ENCODE peak calls at places on chromosomes 11 and 22, in ten cellular contexts. N is stimulated activated CD4-positive, alpha-beta T cell treated with anti-CD3 and anti-CD28 coated beads, TNF-alpha, amount 100 ng/mL, for 24 hours; X is NCI-H2171 treated with DMSO at 0.1 percent for 48 hours; O is brain pericyte; E is neural crest cell; Z is spleen; M is skeletal muscle cell; A is NCI-H446; J is 8988T; D is MM.1S. G is an unnamed sample.
A peak's percentile ranks its signal among the peaks of the same experiment; 100 is the strongest.

GRCh38 chr11:133978816-133979215 is 22.0 kb upstream of the IGSF9B start:
- DNase-seq in N (no peak), J (no peak), O (no peak), M (no peak), D (no peak), Z (no peak), X (no peak), A (peak; percentile 18), E (no peak), G (no peak)

GRCh38 chr11:114738954-114739353 is 60.6 kb downstream of the NXPE2 start:
- DNase-seq in Z (no peak), D (peak; percentile 78), O (no peak), E (peak; percentile 18), M (no peak), X (peak; percentile 63), N (peak; percentile 4), J (no peak), A (peak; percentile 72), G (no peak)

GRCh38 chr11:96738311-96738710 is 348.5 kb downstream of the JRKL start:
- DNase-seq in D (no peak), O (no peak), E (no peak), X (no peak), M (no peak), N (no peak), Z (no peak), J (no peak), A (no peak), G (no peak)

GRCh38 chr11:19817870-19818269 is 105.2 kb downstream of the NAV2 start:
- DNase-seq in A (no peak), J (no peak), Z (no peak), X (peak; percentile 39), N (no peak), O (no peak), D (no peak), M (no peak), E (no peak), G (no peak)

GRCh38 chr22:28047740-28048139 is 128.7 kb upstream of the PITPNB start:
- DNase-seq in M (no peak), Z (no peak), X (no peak), J (no peak), O (no peak), D (no peak), A (no peak), E (no peak), N (no peak), G (no peak)

GRCh38 chr11:5626191-5626590 is 1.4 kb downstream of the TRIM34 start:
- DNase-seq in X (no peak), Z (no peak), N (no peak), E (no peak), D (no peak), O (no peak), A (no peak), M (no peak), J (no peak), G (no peak)

GRCh38 chr22:37043214-37043827 is 8.2 kb upstream of the KCTD17 start:
- DNase-seq in J (no peak), A (no peak), D (no peak), N (no peak), X (no peak), E (no peak), O (no peak), Z (peak; percentile 32), M (no peak), G (no peak)

GRCh38 chr11:119496997-119497396 is 74.0 kb upstream of the THY1 start:
- DNase-seq in N (no peak), X (no peak), O (no peak), M (no peak), Z (no peak), A (no peak), D (no peak), J (no peak), E (no peak), G (no peak)

GRCh38 chr11:72812968-72813739 is 1.1 kb upstream of the ATG16L2 start:
- DNase-seq in N (peak; percentile 38), O (no peak), D (peak; percentile 84), A (peak; percentile 72), J (peak; percentile 86), E (peak; percentile 44), M (no peak), Z (peak; percentile 85), X (peak; percentile 53), G (no peak)

GRCh38 chr11:75982309-75982708 is 167.3 kb downstream of the UVRAG start:
- DNase-seq in D (no peak), M (no peak), A (no peak), N (no peak), O (no peak), Z (no peak), J (no peak), X (no peak), E (no peak), G (no peak)

GRCh38 chr11:70087446-70088167 is 9.5 kb downstream of the ANO1 start:
- DNase-seq in O (no peak), Z (no peak), N (no peak), D (no peak), M (no peak), E (no peak), X (no peak), J (peak; percentile 59), A (no peak), G (no peak)

GRCh38 chr11:69915501-69916250 is 96.5 kb upstream of the FGF3 start:
- DNase-seq in X (peak; percentile 49), Z (peak; percentile 79), M (no peak), N (no peak), J (peak; percentile 79), O (no peak), D (peak; percentile 43), A (peak; percentile 60), E (peak; percentile 95), G (no peak)

GRCh38 chr11:117819096-117820040 is 5.2 kb downstream of the FXYD2 start:
- DNase-seq in A (peak; percentile 90), M (no peak), J (peak; percentile 88), E (peak; percentile 84), X (peak; percentile 59), Z (no peak), D (peak; percentile 39), O (no peak), N (no peak), G (no peak)

GRCh38 chr22:29580200-29580810 is 608 bp downstream of the NIPSNAP1 start:
- DNase-seq in E (no peak), D (no peak), M (no peak), Z (peak; percentile 74), O (no peak), J (no peak), A (peak; percentile 12), N (no peak), X (no peak), G (no peak)

GRCh38 chr11:86500500-86501170 is 125.9 kb downstream of the CCDC81 start:
- DNase-seq in X (no peak), M (no peak), Z (no peak), E (no peak), A (no peak), J (no peak), D (no peak), O (no peak), N (no peak), G (no peak)

GRCh38 chr11:75288846-75289760 is 48.5 kb downstream of the TPBGL start:
- DNase-seq in N (no peak), X (no peak), M (no peak), Z (no peak), J (no peak), O (no peak), A (no peak), E (no peak), D (no peak), G (peak; percentile 41)

GRCh38 chr11:33403344-33403743 is 146.2 kb downstream of the HIPK3 start:
- DNase-seq in Z (no peak), N (no peak), E (no peak), O (no peak), M (no peak), A (no peak), J (no peak), D (no peak), X (no peak), G (no peak)

GRCh38 chr11:116503216-116504160 is 269.3 kb downstream of the BUD13 start:
- DNase-seq in D (no peak), M (no peak), A (no peak), N (no peak), O (no peak), Z (no peak), X (no peak), E (no peak), J (no peak), G (no peak)

GRCh38 chr22:47052236-47053012 is 290.0 kb downstream of the TBC1D22A start:
- DNase-seq in A (no peak), X (no peak), E (no peak), D (no peak), M (no peak), N (no peak), O (no peak), Z (peak; percentile 63), J (no peak), G (no peak)

GRCh38 chr11:29629281-29629680 is 387.5 kb downstream of the KCNA4 start:
- DNase-seq in N (no peak), X (no peak), O (no peak), Z (no peak), E (no peak), M (peak; percentile 78), A (no peak), D (no peak), J (no peak), G (no peak)

GRCh38 chr11:59866397-59866796 is at the start of gene TCN1:
- DNase-seq in M (no peak), X (no peak), O (no peak), Z (no peak), A (no peak), J (no peak), E (no peak), N (no peak), D (no peak), G (no peak)

GRCh38 chr11:18700375-18700774 is 1.8 kb downstream of the TMEM86A start:
- DNase-seq in E (no peak), J (no peak), M (no peak), A (no peak), X (no peak), O (no peak), Z (no peak), D (no peak), N (no peak), G (no peak)